ENCODE peak calls at places on chromosomes 13 and 19, in five cellular contexts. One of them, this sample, is unnamed.

GRCh38 chr13:51291341-51291740 is 48.1 kb upstream of the SERPINE3 start:
- DNase-seq in right lobe of liver: no peak
- DNase-seq in tibial artery: no peak
- DNase-seq in neuronal stem cell: no peak
- DNase-seq in aorta: peak; percentile 61
- DNase-seq in this sample: no peak

GRCh38 chr19:16376649-16377048 is 52.0 kb downstream of the KLF2 start:
- DNase-seq in tibial artery: no peak
- DNase-seq in neuronal stem cell: no peak
- DNase-seq in right lobe of liver: no peak
- DNase-seq in aorta: peak; percentile 44
- DNase-seq in this sample: no peak

GRCh38 chr19:2495130-2495641 is 19.3 kb downstream of the GADD45B start:
- DNase-seq in aorta: peak; percentile 91
- DNase-seq in neuronal stem cell: no peak
- DNase-seq in tibial artery: peak; percentile 84
- DNase-seq in right lobe of liver: peak; percentile 86
- DNase-seq in this sample: peak; percentile 74

GRCh38 chr13:112744306-112745021 is 54.6 kb downstream of the ATP11A start:
- DNase-seq in aorta: no peak
- DNase-seq in tibial artery: no peak
- DNase-seq in neuronal stem cell: no peak
- DNase-seq in right lobe of liver: no peak
- DNase-seq in this sample: no peak

GRCh38 chr19:29978139-29978538 is 36.1 kb downstream of the URI1 start:
- DNase-seq in neuronal stem cell: no peak
- DNase-seq in right lobe of liver: no peak
- DNase-seq in aorta: no peak
- DNase-seq in tibial artery: no peak
- DNase-seq in this sample: no peak

GRCh38 chr19:20243629-20244028 is 76.6 kb downstream of the ZNF486 start:
- DNase-seq in right lobe of liver: no peak
- DNase-seq in aorta: no peak
- DNase-seq in tibial artery: no peak
- DNase-seq in neuronal stem cell: no peak
- DNase-seq in this sample: no peak

GRCh38 chr13:112638919-112639318 is 50.9 kb upstream of the ATP11A start:
- DNase-seq in neuronal stem cell: no peak
- DNase-seq in tibial artery: no peak
- DNase-seq in aorta: no peak
- DNase-seq in right lobe of liver: no peak
- DNase-seq in this sample: no peak

GRCh38 chr13:72920097-72920496 is 138.2 kb downstream of the PIBF1 start:
- DNase-seq in neuronal stem cell: no peak
- DNase-seq in tibial artery: no peak
- DNase-seq in right lobe of liver: no peak
- DNase-seq in aorta: peak; percentile 50
- DNase-seq in this sample: no peak

GRCh38 chr13:98681017-98681416 is 71.5 kb downstream of the SLC15A1 start:
- DNase-seq in tibial artery: no peak
- DNase-seq in aorta: no peak
- DNase-seq in neuronal stem cell: no peak
- DNase-seq in right lobe of liver: no peak
- DNase-seq in this sample: no peak

GRCh38 chr13:44575035-44575434 is 1.1 kb downstream of the TSC22D1 start:
- DNase-seq in neuronal stem cell: no peak
- DNase-seq in aorta: no peak
- DNase-seq in right lobe of liver: no peak
- DNase-seq in tibial artery: no peak
- DNase-seq in this sample: no peak

GRCh38 chr13:44573790-44574465 is 2.2 kb downstream of the TSC22D1 start:
- DNase-seq in right lobe of liver: no peak
- DNase-seq in tibial artery: no peak
- DNase-seq in neuronal stem cell: no peak
- DNase-seq in aorta: no peak
- DNase-seq in this sample: no peak

GRCh38 chr13:44575741-44576395 is at the start of gene TSC22D1:
- DNase-seq in neuronal stem cell: no peak
- DNase-seq in right lobe of liver: peak; percentile 41
- DNase-seq in tibial artery: peak; percentile 43
- DNase-seq in aorta: peak; percentile 62
- DNase-seq in this sample: peak; percentile 60

GRCh38 chr13:44574466-44574855 is 1.7 kb downstream of the TSC22D1 start:
- DNase-seq in tibial artery: no peak
- DNase-seq in right lobe of liver: no peak
- DNase-seq in neuronal stem cell: no peak
- DNase-seq in aorta: no peak
- DNase-seq in this sample: no peak

DNA sequence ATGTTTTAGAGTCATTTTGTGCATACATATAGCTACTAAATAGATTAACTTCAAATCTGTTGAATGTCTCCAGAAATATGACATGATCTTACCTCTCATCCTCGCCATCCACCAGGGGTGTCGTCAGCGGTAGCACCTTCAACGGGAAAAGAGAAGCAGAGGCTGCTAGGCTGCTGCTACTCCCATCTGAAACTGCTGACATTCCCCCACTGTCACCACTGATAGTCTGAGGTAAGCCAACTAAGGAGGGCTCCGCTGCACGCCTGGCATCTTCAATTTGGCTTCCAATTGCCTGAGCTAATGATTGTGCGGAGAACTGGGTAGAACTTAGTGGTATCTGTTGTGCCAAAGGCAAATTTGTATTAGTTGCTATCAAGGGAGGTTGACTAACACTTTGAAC is 3.1 kb downstream of the TSC22D1 start:
- DNase-seq in neuronal stem cell: no peak
- DNase-seq in aorta: no peak
- DNase-seq in right lobe of liver: no peak
- DNase-seq in tibial artery: no peak
- DNase-seq in this sample: no peak
- H3K4me3 ChIP-seq in neuronal stem cell: peak overlapping the region; percentile 29
- H3K4me3 ChIP-seq in aorta: peak overlapping the region; percentile 95
- H3K4me3 ChIP-seq in right lobe of liver: no peak overlapping the region
- H3K4me3 ChIP-seq in tibial artery: peak overlapping the region; percentile 87
- H3K4me3 ChIP-seq in this sample: no peak overlapping the region

DNA sequence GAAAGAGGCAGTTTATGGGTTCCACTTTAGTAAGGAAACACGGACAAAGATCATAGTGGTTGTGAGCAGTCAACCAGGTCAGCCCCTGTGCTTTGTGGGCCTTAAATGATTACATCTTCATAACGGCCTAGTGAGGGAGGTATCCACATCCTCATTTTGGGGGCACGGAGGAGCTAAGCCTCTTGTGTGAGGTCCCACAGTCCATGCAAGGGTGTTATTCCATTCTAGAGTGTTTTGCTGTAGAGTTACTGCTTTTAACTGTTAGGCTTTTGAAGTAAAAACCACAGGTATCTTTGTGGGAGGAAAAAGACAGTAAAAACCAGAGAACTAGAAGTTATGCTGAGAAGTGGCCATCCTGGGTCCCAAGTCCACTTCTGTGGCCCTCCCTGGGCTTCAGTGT is 4.0 kb downstream of the NOP53 start:
- DNase-seq in neuronal stem cell: no peak
- DNase-seq in tibial artery: no peak
- DNase-seq in right lobe of liver: no peak
- DNase-seq in aorta: no peak
- DNase-seq in this sample: no peak
- H3K4me3 ChIP-seq in neuronal stem cell: no peak overlapping the region
- H3K4me3 ChIP-seq in tibial artery: no peak overlapping the region
- H3K4me3 ChIP-seq in right lobe of liver: no peak overlapping the region
- H3K4me3 ChIP-seq in aorta: no peak overlapping the region
- H3K4me3 ChIP-seq in this sample: no peak overlapping the region

DNA sequence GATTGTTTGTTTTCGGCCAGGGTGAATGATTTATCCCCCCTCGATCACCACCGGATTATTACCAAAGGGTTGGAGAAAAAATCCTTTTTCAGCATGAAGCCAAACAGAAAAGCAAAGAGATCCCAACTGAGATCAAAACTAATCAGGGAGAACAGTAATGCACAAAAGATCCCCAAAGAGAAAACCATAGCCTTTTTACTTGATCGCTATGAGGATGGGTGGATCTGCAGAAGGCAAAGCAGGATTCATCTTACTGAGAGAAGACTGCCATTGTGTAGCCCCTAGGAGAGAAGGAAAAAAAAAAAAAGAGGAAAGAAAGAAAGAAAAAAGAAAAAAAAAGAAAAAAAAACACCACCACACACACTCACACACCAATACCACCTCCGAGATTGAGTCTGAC is at the start of gene FGF14:
- DNase-seq in tibial artery: no peak
- DNase-seq in right lobe of liver: no peak
- DNase-seq in neuronal stem cell: no peak
- DNase-seq in aorta: no peak
- DNase-seq in this sample: no peak
- H3K4me3 ChIP-seq in tibial artery: peak within 1 kb of the TSS; percentile 58
- H3K4me3 ChIP-seq in right lobe of liver: peak within 1 kb of the TSS; percentile 67
- H3K4me3 ChIP-seq in neuronal stem cell: peak within 1 kb of the TSS; percentile 48
- H3K4me3 ChIP-seq in aorta: peak within 1 kb of the TSS; percentile 66
- H3K4me3 ChIP-seq in this sample: peak within 1 kb of the TSS; percentile 39

GRCh38 chr19:13840751-13841338 is 36.1 kb upstream of the NANOS3 start:
- DNase-seq in right lobe of liver: no peak
- DNase-seq in tibial artery: no peak
- DNase-seq in neuronal stem cell: no peak
- DNase-seq in aorta: no peak
- DNase-seq in this sample: no peak

GRCh38 chr19:13839938-13840750 is 36.8 kb upstream of the NANOS3 start:
- DNase-seq in neuronal stem cell: no peak
- DNase-seq in aorta: peak; percentile 90
- DNase-seq in right lobe of liver: peak; percentile 63
- DNase-seq in tibial artery: peak; percentile 70
- DNase-seq in this sample: peak; percentile 84

GRCh38 chr19:13838943-13839192 is 38.1 kb upstream of the NANOS3 start:
- DNase-seq in tibial artery: no peak
- DNase-seq in right lobe of liver: no peak
- DNase-seq in neuronal stem cell: no peak
- DNase-seq in aorta: no peak
- DNase-seq in this sample: no peak

GRCh38 chr19:13838071-13838942 is 38.6 kb upstream of the NANOS3 start:
- DNase-seq in tibial artery: no peak
- DNase-seq in neuronal stem cell: no peak
- DNase-seq in right lobe of liver: no peak
- DNase-seq in aorta: no peak
- DNase-seq in this sample: no peak

DNA sequence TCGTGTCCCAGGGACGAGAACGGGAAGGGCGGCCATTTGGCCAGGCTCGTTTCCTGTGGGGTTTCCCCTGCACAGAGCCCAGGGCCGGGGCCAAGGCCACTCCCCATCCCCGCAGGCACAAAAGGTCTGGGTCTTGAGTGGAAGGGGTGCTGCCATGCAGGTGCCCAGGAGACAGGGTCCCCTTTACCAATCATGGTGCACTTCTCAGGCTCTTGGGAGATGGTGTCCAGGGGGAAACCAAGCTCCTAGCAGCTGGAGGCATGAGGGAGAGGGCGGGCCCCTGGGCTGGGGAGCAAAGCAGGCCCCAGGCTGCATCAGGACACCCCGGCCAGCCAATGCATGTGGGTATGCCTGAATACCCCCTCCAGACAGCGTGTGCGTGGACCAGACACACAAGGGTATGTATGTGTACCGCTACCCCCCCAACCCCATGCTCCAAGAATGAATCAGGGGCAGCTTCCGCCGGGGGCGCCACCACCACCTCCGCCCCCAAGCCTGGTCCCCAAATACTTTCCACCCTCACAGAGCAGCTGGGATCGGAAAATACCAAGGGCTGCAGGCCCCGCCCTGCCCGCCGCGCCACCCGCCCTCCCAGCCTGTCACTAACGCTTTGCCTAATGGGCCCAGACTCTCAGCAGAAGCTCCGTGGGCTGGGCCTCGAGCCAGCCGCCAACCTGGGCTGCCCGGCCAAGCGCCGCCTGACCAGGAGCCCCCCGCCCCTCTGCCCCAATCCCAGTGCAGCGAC is 37.6 kb upstream of the NANOS3 start:
- DNase-seq in tibial artery: peak; percentile 93
- DNase-seq in neuronal stem cell: no peak
- DNase-seq in right lobe of liver: peak; percentile 89
- DNase-seq in aorta: peak; percentile 97
- DNase-seq in this sample: peak; percentile 73
- H3K4me3 ChIP-seq in tibial artery: peak overlapping the region; percentile 97
- H3K4me3 ChIP-seq in neuronal stem cell: no peak overlapping the region
- H3K4me3 ChIP-seq in right lobe of liver: peak overlapping the region; percentile 66
- H3K4me3 ChIP-seq in aorta: peak overlapping the region; percentile 22
- H3K4me3 ChIP-seq in this sample: peak overlapping the region; percentile 88

GRCh38 chr13:50131998-50132936 is 117.0 kb downstream of the KCNRG start:
- DNase-seq in neuronal stem cell: peak; percentile 41
- DNase-seq in tibial artery: no peak
- DNase-seq in right lobe of liver: no peak
- DNase-seq in aorta: peak; percentile 43
- DNase-seq in this sample: no peak

GRCh38 chr13:50129065-50129922 is 114.0 kb downstream of the KCNRG start:
- DNase-seq in aorta: peak; percentile 50
- DNase-seq in right lobe of liver: no peak
- DNase-seq in tibial artery: peak; percentile 47
- DNase-seq in neuronal stem cell: peak; percentile 33
- DNase-seq in this sample: no peak

GRCh38 chr13:50128406-50129048 is 113.3 kb downstream of the KCNRG start:
- DNase-seq in aorta: no peak
- DNase-seq in right lobe of liver: no peak
- DNase-seq in neuronal stem cell: peak; percentile 31
- DNase-seq in tibial artery: no peak
- DNase-seq in this sample: no peak

GRCh38 chr13:50129923-50130685 is 114.9 kb downstream of the KCNRG start:
- DNase-seq in right lobe of liver: peak; percentile 36
- DNase-seq in tibial artery: peak; percentile 80
- DNase-seq in aorta: peak; percentile 70
- DNase-seq in neuronal stem cell: peak; percentile 57
- DNase-seq in this sample: no peak

DNA sequence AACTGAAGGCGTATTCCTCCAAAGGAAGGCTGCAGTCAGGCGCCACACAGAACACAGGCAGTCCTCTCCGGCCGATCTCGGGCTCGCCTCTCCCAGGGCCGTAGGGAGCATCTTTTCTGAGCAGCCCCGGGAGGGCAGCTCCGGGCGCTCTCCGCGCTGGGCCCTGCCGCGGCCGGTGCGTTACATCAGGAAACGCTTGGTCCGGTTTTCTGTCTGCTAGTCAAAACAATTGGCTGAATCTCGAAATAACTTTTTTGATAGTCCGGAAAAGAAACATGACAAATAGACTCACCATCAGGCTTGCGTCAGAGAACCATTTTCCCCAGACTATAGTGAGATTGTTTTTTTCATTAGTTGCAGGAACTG is 115.4 kb downstream of the KCNRG start:
- DNase-seq in right lobe of liver: peak; percentile 38
- DNase-seq in tibial artery: peak; percentile 45
- DNase-seq in aorta: peak; percentile 58
- DNase-seq in neuronal stem cell: peak; percentile 46
- DNase-seq in this sample: no peak
- H3K4me3 ChIP-seq in right lobe of liver: peak overlapping the region; percentile 28
- H3K4me3 ChIP-seq in tibial artery: peak overlapping the region; percentile 71
- H3K4me3 ChIP-seq in aorta: peak overlapping the region; percentile 54
- H3K4me3 ChIP-seq in neuronal stem cell: peak overlapping the region; percentile 50
- H3K4me3 ChIP-seq in this sample: peak overlapping the region; percentile 24

GRCh38 chr13:52454459-52454824 is 836 bp upstream of the CKAP2 start:
- DNase-seq in tibial artery: no peak
- DNase-seq in neuronal stem cell: no peak
- DNase-seq in right lobe of liver: no peak
- DNase-seq in aorta: no peak
- DNase-seq in this sample: no peak
- H3K4me3 ChIP-seq in tibial artery: peak overlapping the region; percentile 75
- H3K4me3 ChIP-seq in neuronal stem cell: peak overlapping the region; percentile 91
- H3K4me3 ChIP-seq in right lobe of liver: peak overlapping the region; percentile 65
- H3K4me3 ChIP-seq in aorta: no peak overlapping the region
- H3K4me3 ChIP-seq in this sample: peak overlapping the region; percentile 61

GRCh38 chr19:35247526-35248309 is 1.1 kb upstream of the LSR start:
- DNase-seq in aorta: no peak
- DNase-seq in right lobe of liver: peak; percentile 85
- DNase-seq in neuronal stem cell: peak; percentile 88
- DNase-seq in tibial artery: no peak
- DNase-seq in this sample: peak; percentile 93
- H3K4me3 ChIP-seq in aorta: peak overlapping the region; percentile 0
- H3K4me3 ChIP-seq in right lobe of liver: peak overlapping the region; percentile 81
- H3K4me3 ChIP-seq in neuronal stem cell: peak overlapping the region; percentile 93
- H3K4me3 ChIP-seq in tibial artery: peak overlapping the region; percentile 52
- H3K4me3 ChIP-seq in this sample: peak overlapping the region; percentile 54